ENCODE peak calls at places on chromosomes 5 and 9, in four cellular contexts. I is left colon, J is NCI-H1048, G is HL-60. Z is an unnamed sample.

GRCh38 chr9:137217276-137218211 is 4.5 kb downstream of the RNF208 start:
- DNase-seq in J (peak; percentile 48), G (no peak), I (peak; percentile 92), Z (no peak)

GRCh38 chr9:99870126-99870525 is 36.3 kb upstream of the STX17 start:
- DNase-seq in G (no peak), I (no peak), J (no peak), Z (no peak)

GRCh38 chr9:127567119-127567897 is 44.8 kb upstream of the STXBP1 start:
- DNase-seq in J (no peak), G (no peak), I (peak; percentile 83), Z (no peak)

GRCh38 chr5:14901462-14902051 is 30.0 kb upstream of the ANKH start:
- DNase-seq in J (no peak), I (no peak), G (no peak), Z (no peak)

GRCh38 chr9:2465921-2466460 is 155.6 kb upstream of the VLDLR start:
- DNase-seq in G (no peak), I (no peak), J (peak; percentile 54), Z (no peak)

GRCh38 chr9:23855885-23856284 is 29.8 kb upstream of the ELAVL2 start:
- DNase-seq in I (no peak), G (no peak), J (no peak), Z (no peak)

GRCh38 chr5:60677831-60678664 is 21.9 kb downstream of the DEPDC1B start:
- DNase-seq in I (peak; percentile 85), J (no peak), G (no peak), Z (no peak)

GRCh38 chr9:135695642-135696041 is 3.6 kb downstream of the SOHLH1 start:
- DNase-seq in G (no peak), I (no peak), J (no peak), Z (no peak)

GRCh38 chr5:33832904-33833575 is 58.8 kb downstream of the ADAMTS12 start:
- DNase-seq in J (no peak), G (no peak), I (no peak), Z (no peak)

GRCh38 chr9:134505032-134505431 is 136.6 kb upstream of the COL5A1 start:
- DNase-seq in G (no peak), J (no peak), I (no peak), Z (no peak)

GRCh38 chr9:22098636-22099332 is 89.7 kb upstream of the CDKN2B start:
- DNase-seq in I (no peak), G (no peak), J (no peak), Z (no peak)

GRCh38 chr9:119961774-119962408 is 592.7 kb upstream of the BRINP1 start:
- DNase-seq in I (peak; percentile 57), J (peak; percentile 32), G (no peak), Z (no peak)

GRCh38 chr9:4837126-4837767 is 44.5 kb downstream of the RCL1 start:
- DNase-seq in J (no peak), G (no peak), I (no peak), Z (no peak)

GRCh38 chr9:134178781-134179551 is 14.6 kb upstream of the RNU6ATAC start:
- DNase-seq in J (no peak), G (no peak), I (peak; percentile 11), Z (no peak)

GRCh38 chr9:37392272-37392671 is 30.2 kb upstream of the GRHPR start:
- DNase-seq in G (no peak), I (no peak), J (no peak), Z (no peak)

GRCh38 chr5:136526021-136526420 is 160.7 kb upstream of the TRPC7 start:
- DNase-seq in G (no peak), J (no peak), I (no peak), Z (no peak)

GRCh38 chr9:130043654-130044623 is 950 bp upstream of the FNBP1 start:
- DNase-seq in I (peak; percentile 55), G (no peak), J (no peak), Z (no peak)